ENCODE peak calls at places on chromosome 12, in seven cellular contexts. One of them, this sample, is unnamed.

GRCh38 chr12:14849664-14850063 is 6.3 kb upstream of the ART4 start:
- DNase-seq in GM12864: no peak
- DNase-seq in gastrocnemius medialis: no peak
- DNase-seq in iris pigment epithelial cell: peak
- DNase-seq in mesenchymal stem cell: no peak
- DNase-seq in Kasumi-1: no peak
- DNase-seq in NCI-H1092 treated with DMSO at 0.1 percent for 48 hours: no peak
- DNase-seq in this sample: peak

GRCh38 chr12:26845057-26845666 is 12.2 kb upstream of the ITPR2 start:
- DNase-seq in GM12864: no peak
- DNase-seq in gastrocnemius medialis: peak
- DNase-seq in iris pigment epithelial cell: peak
- DNase-seq in mesenchymal stem cell: peak
- DNase-seq in Kasumi-1: peak
- DNase-seq in NCI-H1092 treated with DMSO at 0.1 percent for 48 hours: peak
- DNase-seq in this sample: peak

GRCh38 chr12:23204933-23205778 is 580.2 kb downstream of the ETNK1 start:
- DNase-seq in GM12864: peak
- DNase-seq in gastrocnemius medialis: no peak
- DNase-seq in iris pigment epithelial cell: peak
- DNase-seq in mesenchymal stem cell: peak
- DNase-seq in Kasumi-1: peak
- DNase-seq in NCI-H1092 treated with DMSO at 0.1 percent for 48 hours: peak
- DNase-seq in this sample: peak

GRCh38 chr12:110912263-110912662 is 8.1 kb downstream of the MYL2 start:
- DNase-seq in GM12864: no peak
- DNase-seq in gastrocnemius medialis: no peak
- DNase-seq in iris pigment epithelial cell: no peak
- DNase-seq in mesenchymal stem cell: no peak
- DNase-seq in Kasumi-1: no peak
- DNase-seq in NCI-H1092 treated with DMSO at 0.1 percent for 48 hours: no peak
- DNase-seq in this sample: no peak

GRCh38 chr12:1289371-1290155 is 298.5 kb downstream of the ERC1 start:
- DNase-seq in GM12864: no peak
- DNase-seq in gastrocnemius medialis: no peak
- DNase-seq in iris pigment epithelial cell: peak
- DNase-seq in mesenchymal stem cell: no peak
- DNase-seq in Kasumi-1: peak
- DNase-seq in NCI-H1092 treated with DMSO at 0.1 percent for 48 hours: no peak
- DNase-seq in this sample: no peak

GRCh38 chr12:92478692-92479091 is 224.1 kb upstream of the PLEKHG7 start:
- DNase-seq in GM12864: no peak
- DNase-seq in gastrocnemius medialis: no peak
- DNase-seq in iris pigment epithelial cell: no peak
- DNase-seq in mesenchymal stem cell: no peak
- DNase-seq in Kasumi-1: no peak
- DNase-seq in NCI-H1092 treated with DMSO at 0.1 percent for 48 hours: no peak
- DNase-seq in this sample: no peak

GRCh38 chr12:131112690-131113290 is 159.1 kb downstream of the ADGRD1 start:
- DNase-seq in GM12864: no peak
- DNase-seq in gastrocnemius medialis: peak
- DNase-seq in iris pigment epithelial cell: no peak
- DNase-seq in mesenchymal stem cell: no peak
- DNase-seq in Kasumi-1: no peak
- DNase-seq in NCI-H1092 treated with DMSO at 0.1 percent for 48 hours: no peak
- DNase-seq in this sample: no peak

GRCh38 chr12:116397148-116397547 is 119.7 kb upstream of the MED13L start:
- DNase-seq in GM12864: no peak
- DNase-seq in gastrocnemius medialis: no peak
- DNase-seq in iris pigment epithelial cell: peak
- DNase-seq in mesenchymal stem cell: peak
- DNase-seq in Kasumi-1: no peak
- DNase-seq in NCI-H1092 treated with DMSO at 0.1 percent for 48 hours: no peak
- DNase-seq in this sample: peak

GRCh38 chr12:79689041-79689476 is 1.7 kb downstream of the PAWR start:
- DNase-seq in GM12864: no peak
- DNase-seq in gastrocnemius medialis: no peak
- DNase-seq in iris pigment epithelial cell: no peak
- DNase-seq in mesenchymal stem cell: no peak
- DNase-seq in Kasumi-1: no peak
- DNase-seq in NCI-H1092 treated with DMSO at 0.1 percent for 48 hours: peak
- DNase-seq in this sample: no peak

GRCh38 chr12:39448038-39448437 is 5.1 kb upstream of the KIF21A start:
- DNase-seq in GM12864: no peak
- DNase-seq in gastrocnemius medialis: no peak
- DNase-seq in iris pigment epithelial cell: no peak
- DNase-seq in mesenchymal stem cell: no peak
- DNase-seq in Kasumi-1: no peak
- DNase-seq in NCI-H1092 treated with DMSO at 0.1 percent for 48 hours: no peak
- DNase-seq in this sample: no peak

GRCh38 chr12:111757361-111758119 is 9.2 kb upstream of the ALDH2 start:
- DNase-seq in GM12864: no peak
- DNase-seq in gastrocnemius medialis: peak
- DNase-seq in iris pigment epithelial cell: peak
- DNase-seq in mesenchymal stem cell: peak
- DNase-seq in Kasumi-1: peak
- DNase-seq in NCI-H1092 treated with DMSO at 0.1 percent for 48 hours: no peak
- DNase-seq in this sample: no peak

GRCh38 chr12:53044052-53044581 is 5.7 kb upstream of the TNS2 start:
- DNase-seq in GM12864: no peak
- DNase-seq in gastrocnemius medialis: peak
- DNase-seq in iris pigment epithelial cell: no peak
- DNase-seq in mesenchymal stem cell: no peak
- DNase-seq in Kasumi-1: no peak
- DNase-seq in NCI-H1092 treated with DMSO at 0.1 percent for 48 hours: no peak
- DNase-seq in this sample: no peak

GRCh38 chr12:93145086-93145485 is 216.0 kb upstream of the EEA1 start:
- DNase-seq in GM12864: no peak
- DNase-seq in gastrocnemius medialis: no peak
- DNase-seq in iris pigment epithelial cell: peak
- DNase-seq in mesenchymal stem cell: no peak
- DNase-seq in Kasumi-1: no peak
- DNase-seq in NCI-H1092 treated with DMSO at 0.1 percent for 48 hours: peak
- DNase-seq in this sample: no peak

GRCh38 chr12:105947906-105948305 is 190.8 kb downstream of the NUAK1 start:
- DNase-seq in GM12864: no peak
- DNase-seq in gastrocnemius medialis: no peak
- DNase-seq in iris pigment epithelial cell: no peak
- DNase-seq in mesenchymal stem cell: no peak
- DNase-seq in Kasumi-1: no peak
- DNase-seq in NCI-H1092 treated with DMSO at 0.1 percent for 48 hours: no peak
- DNase-seq in this sample: no peak

GRCh38 chr12:2112401-2112800 is 59.6 kb downstream of the CACNA1C start:
- DNase-seq in GM12864: no peak
- DNase-seq in gastrocnemius medialis: no peak
- DNase-seq in iris pigment epithelial cell: no peak
- DNase-seq in mesenchymal stem cell: no peak
- DNase-seq in Kasumi-1: no peak
- DNase-seq in NCI-H1092 treated with DMSO at 0.1 percent for 48 hours: no peak
- DNase-seq in this sample: no peak

GRCh38 chr12:52506858-52507715 is 13.1 kb downstream of the KRT5 start:
- DNase-seq in GM12864: no peak
- DNase-seq in gastrocnemius medialis: no peak
- DNase-seq in iris pigment epithelial cell: peak
- DNase-seq in mesenchymal stem cell: peak
- DNase-seq in Kasumi-1: peak
- DNase-seq in NCI-H1092 treated with DMSO at 0.1 percent for 48 hours: peak
- DNase-seq in this sample: peak

GRCh38 chr12:93198086-93198485 is 179.6 kb upstream of the NUDT4 start:
- DNase-seq in GM12864: no peak
- DNase-seq in gastrocnemius medialis: peak
- DNase-seq in iris pigment epithelial cell: peak
- DNase-seq in mesenchymal stem cell: peak
- DNase-seq in Kasumi-1: no peak
- DNase-seq in NCI-H1092 treated with DMSO at 0.1 percent for 48 hours: no peak
- DNase-seq in this sample: peak

GRCh38 chr12:124626841-124627502 is 59.6 kb upstream of the NCOR2 start:
- DNase-seq in GM12864: no peak
- DNase-seq in gastrocnemius medialis: peak
- DNase-seq in iris pigment epithelial cell: peak
- DNase-seq in mesenchymal stem cell: no peak
- DNase-seq in Kasumi-1: no peak
- DNase-seq in NCI-H1092 treated with DMSO at 0.1 percent for 48 hours: peak
- DNase-seq in this sample: peak

GRCh38 chr12:1611775-1612174 is 17.3 kb upstream of the WNT5B start:
- DNase-seq in GM12864: no peak
- DNase-seq in gastrocnemius medialis: no peak
- DNase-seq in iris pigment epithelial cell: peak
- DNase-seq in mesenchymal stem cell: peak
- DNase-seq in Kasumi-1: no peak
- DNase-seq in NCI-H1092 treated with DMSO at 0.1 percent for 48 hours: peak
- DNase-seq in this sample: peak

GRCh38 chr12:68364893-68365725 is 32.9 kb upstream of the MDM1 start:
- DNase-seq in GM12864: peak
- DNase-seq in gastrocnemius medialis: peak
- DNase-seq in iris pigment epithelial cell: peak
- DNase-seq in mesenchymal stem cell: peak
- DNase-seq in Kasumi-1: peak
- DNase-seq in NCI-H1092 treated with DMSO at 0.1 percent for 48 hours: no peak
- DNase-seq in this sample: peak

GRCh38 chr12:43921666-43922337 is 85.9 kb downstream of the TMEM117 start:
- DNase-seq in GM12864: no peak
- DNase-seq in gastrocnemius medialis: no peak
- DNase-seq in iris pigment epithelial cell: peak
- DNase-seq in mesenchymal stem cell: peak
- DNase-seq in Kasumi-1: no peak
- DNase-seq in NCI-H1092 treated with DMSO at 0.1 percent for 48 hours: no peak
- DNase-seq in this sample: peak

GRCh38 chr12:10669533-10669932 is 4.3 kb downstream of the STYK1 start:
- DNase-seq in GM12864: no peak
- DNase-seq in gastrocnemius medialis: no peak
- DNase-seq in iris pigment epithelial cell: no peak
- DNase-seq in mesenchymal stem cell: no peak
- DNase-seq in Kasumi-1: no peak
- DNase-seq in NCI-H1092 treated with DMSO at 0.1 percent for 48 hours: no peak
- DNase-seq in this sample: no peak

GRCh38 chr12:100733817-100734593 is 60.6 kb upstream of the ANO4 start:
- DNase-seq in GM12864: peak
- DNase-seq in gastrocnemius medialis: no peak
- DNase-seq in iris pigment epithelial cell: peak
- DNase-seq in mesenchymal stem cell: peak
- DNase-seq in Kasumi-1: no peak
- DNase-seq in NCI-H1092 treated with DMSO at 0.1 percent for 48 hours: peak
- DNase-seq in this sample: peak

GRCh38 chr12:107622005-107622404 is 63.6 kb upstream of the PWP1 start:
- DNase-seq in GM12864: no peak
- DNase-seq in gastrocnemius medialis: no peak
- DNase-seq in iris pigment epithelial cell: peak
- DNase-seq in mesenchymal stem cell: no peak
- DNase-seq in Kasumi-1: no peak
- DNase-seq in NCI-H1092 treated with DMSO at 0.1 percent for 48 hours: peak
- DNase-seq in this sample: peak

GRCh38 chr12:127690161-127690560 is 576.8 kb upstream of the TMEM132C start:
- DNase-seq in GM12864: no peak
- DNase-seq in gastrocnemius medialis: no peak
- DNase-seq in iris pigment epithelial cell: no peak
- DNase-seq in mesenchymal stem cell: peak
- DNase-seq in Kasumi-1: no peak
- DNase-seq in NCI-H1092 treated with DMSO at 0.1 percent for 48 hours: no peak
- DNase-seq in this sample: peak

GRCh38 chr12:110794623-110795280 is 52.0 kb upstream of the CCDC63 start:
- DNase-seq in GM12864: no peak
- DNase-seq in gastrocnemius medialis: peak
- DNase-seq in iris pigment epithelial cell: no peak
- DNase-seq in mesenchymal stem cell: peak
- DNase-seq in Kasumi-1: no peak
- DNase-seq in NCI-H1092 treated with DMSO at 0.1 percent for 48 hours: no peak
- DNase-seq in this sample: peak

GRCh38 chr12:121797937-121798801 is 4.7 kb upstream of the RHOF start:
- DNase-seq in GM12864: no peak
- DNase-seq in gastrocnemius medialis: peak
- DNase-seq in iris pigment epithelial cell: peak
- DNase-seq in mesenchymal stem cell: peak
- DNase-seq in Kasumi-1: no peak
- DNase-seq in NCI-H1092 treated with DMSO at 0.1 percent for 48 hours: peak
- DNase-seq in this sample: peak

GRCh38 chr12:67410667-67411067 is 141.5 kb downstream of the CAND1 start:
- DNase-seq in GM12864: no peak
- DNase-seq in gastrocnemius medialis: no peak
- DNase-seq in iris pigment epithelial cell: no peak
- DNase-seq in mesenchymal stem cell: no peak
- DNase-seq in Kasumi-1: no peak
- DNase-seq in NCI-H1092 treated with DMSO at 0.1 percent for 48 hours: no peak
- DNase-seq in this sample: no peak

GRCh38 chr12:43180242-43180641 is 371.8 kb downstream of the ADAMTS20 start:
- DNase-seq in GM12864: no peak
- DNase-seq in gastrocnemius medialis: no peak
- DNase-seq in iris pigment epithelial cell: no peak
- DNase-seq in mesenchymal stem cell: no peak
- DNase-seq in Kasumi-1: no peak
- DNase-seq in NCI-H1092 treated with DMSO at 0.1 percent for 48 hours: no peak
- DNase-seq in this sample: no peak

GRCh38 chr12:1184402-1184801 is 193.4 kb downstream of the ERC1 start:
- DNase-seq in GM12864: no peak
- DNase-seq in gastrocnemius medialis: no peak
- DNase-seq in iris pigment epithelial cell: peak
- DNase-seq in mesenchymal stem cell: no peak
- DNase-seq in Kasumi-1: no peak
- DNase-seq in NCI-H1092 treated with DMSO at 0.1 percent for 48 hours: no peak
- DNase-seq in this sample: no peak

GRCh38 chr12:102891756-102892155 is 25.3 kb downstream of the PAH start:
- DNase-seq in GM12864: no peak
- DNase-seq in gastrocnemius medialis: no peak
- DNase-seq in iris pigment epithelial cell: no peak
- DNase-seq in mesenchymal stem cell: no peak
- DNase-seq in Kasumi-1: no peak
- DNase-seq in NCI-H1092 treated with DMSO at 0.1 percent for 48 hours: no peak
- DNase-seq in this sample: no peak

GRCh38 chr12:107320929-107321618 is 227.7 kb upstream of the CRY1 start:
- DNase-seq in GM12864: no peak
- DNase-seq in gastrocnemius medialis: no peak
- DNase-seq in iris pigment epithelial cell: peak
- DNase-seq in mesenchymal stem cell: no peak
- DNase-seq in Kasumi-1: no peak
- DNase-seq in NCI-H1092 treated with DMSO at 0.1 percent for 48 hours: peak
- DNase-seq in this sample: peak

GRCh38 chr12:50589650-50590435 is 85.1 kb downstream of the DIP2B start:
- DNase-seq in GM12864: no peak
- DNase-seq in gastrocnemius medialis: no peak
- DNase-seq in iris pigment epithelial cell: peak
- DNase-seq in mesenchymal stem cell: peak
- DNase-seq in Kasumi-1: peak
- DNase-seq in NCI-H1092 treated with DMSO at 0.1 percent for 48 hours: no peak
- DNase-seq in this sample: peak

GRCh38 chr12:7067096-7067495 is 6.6 kb downstream of the C1S start:
- DNase-seq in GM12864: no peak
- DNase-seq in gastrocnemius medialis: no peak
- DNase-seq in iris pigment epithelial cell: no peak
- DNase-seq in mesenchymal stem cell: no peak
- DNase-seq in Kasumi-1: no peak
- DNase-seq in NCI-H1092 treated with DMSO at 0.1 percent for 48 hours: no peak
- DNase-seq in this sample: no peak

GRCh38 chr12:70393787-70394519 is 27.9 kb downstream of the KCNMB4 start:
- DNase-seq in GM12864: no peak
- DNase-seq in gastrocnemius medialis: no peak
- DNase-seq in iris pigment epithelial cell: peak
- DNase-seq in mesenchymal stem cell: peak
- DNase-seq in Kasumi-1: no peak
- DNase-seq in NCI-H1092 treated with DMSO at 0.1 percent for 48 hours: no peak
- DNase-seq in this sample: peak

This sample was measured in adipocyte.